ENCODE peak calls at places on chromosomes 2 and 18, in nine cellular contexts. B, P, Q, E, I, T, A, M and R are unnamed samples.

GRCh38 chr2:118923371-118923770 is 18.6 kb upstream of the MARCO start:
- DNase-seq in B (no peak), P (no peak), Q (no peak), E (no peak), I (no peak), T (no peak), A (no peak), M (no peak), R (no peak)

GRCh38 chr2:128282976-128283810 is 35.5 kb downstream of the HS6ST1 start:
- DNase-seq in B (peak), P (no peak), Q (no peak), E (no peak), I (no peak), T (no peak), A (no peak), M (peak), R (no peak)

GRCh38 chr18:46051731-46052461 is 20.2 kb downstream of the PSTPIP2 start:
- DNase-seq in B (no peak), P (no peak), Q (peak), E (no peak), I (no peak), T (peak), A (peak), M (no peak), R (no peak)

GRCh38 chr2:61178603-61179545 is 16.9 kb downstream of the C2orf74 start:
- DNase-seq in B (no peak), P (peak), Q (no peak), E (peak), I (no peak), T (no peak), A (no peak), M (no peak), R (no peak)

GRCh38 chr2:86368181-86368824 is 30.9 kb upstream of the REEP1 start:
- DNase-seq in B (peak), P (no peak), Q (peak), E (peak), I (no peak), T (peak), A (no peak), M (peak), R (peak)

GRCh38 chr18:48072428-48073204 is 142.2 kb upstream of the SMAD2 start:
- DNase-seq in B (no peak), P (no peak), Q (no peak), E (no peak), I (peak), T (no peak), A (no peak), M (no peak), R (no peak)

GRCh38 chr18:75143851-75144250 is 65.1 kb downstream of the PTGR3 start:
- DNase-seq in B (no peak), P (no peak), Q (no peak), E (no peak), I (no peak), T (no peak), A (no peak), M (peak), R (no peak)

GRCh38 chr2:4951368-4951767 is 740.8 kb upstream of the SOX11 start:
- DNase-seq in B (no peak), P (no peak), Q (no peak), E (no peak), I (no peak), T (no peak), A (no peak), M (no peak), R (no peak)

GRCh38 chr2:148021059-148021985 is at the start of gene MBD5:
- DNase-seq in B (no peak), P (peak), Q (peak), E (peak), I (peak), T (peak), A (no peak), M (peak), R (peak)

GRCh38 chr2:100211517-100211916 is 69.1 kb upstream of the AFF3 start:
- DNase-seq in B (no peak), P (no peak), Q (no peak), E (no peak), I (no peak), T (no peak), A (no peak), M (no peak), R (no peak)

GRCh38 chr2:181656450-181657261 is at the start of gene CERKL:
- DNase-seq in B (peak), P (peak), Q (peak), E (peak), I (no peak), T (peak), A (no peak), M (peak), R (no peak)

GRCh38 chr2:135890149-135890548 is 13.9 kb upstream of the MCM6 start:
- DNase-seq in B (no peak), P (no peak), Q (no peak), E (no peak), I (no peak), T (no peak), A (no peak), M (no peak), R (no peak)

GRCh38 chr18:9706081-9706935 is 1.8 kb upstream of the RAB31 start:
- DNase-seq in B (no peak), P (no peak), Q (no peak), E (no peak), I (no peak), T (no peak), A (no peak), M (no peak), R (no peak)

GRCh38 chr2:123913266-123913810 is 111.7 kb upstream of the CNTNAP5 start:
- DNase-seq in B (no peak), P (no peak), Q (no peak), E (no peak), I (no peak), T (no peak), A (no peak), M (no peak), R (no peak)

GRCh38 chr2:118223487-118224136 is 135.3 kb downstream of the INSIG2 start:
- DNase-seq in B (no peak), P (no peak), Q (peak), E (peak), I (no peak), T (no peak), A (no peak), M (no peak), R (no peak)

GRCh38 chr2:148065936-148066335 is 45.0 kb downstream of the MBD5 start:
- DNase-seq in B (no peak), P (no peak), Q (no peak), E (no peak), I (no peak), T (no peak), A (no peak), M (no peak), R (no peak)

GRCh38 chr2:238439093-238439849 is 12.5 kb downstream of the ASB1 start:
- DNase-seq in B (no peak), P (no peak), Q (peak), E (no peak), I (no peak), T (peak), A (peak), M (no peak), R (no peak)

GRCh38 chr18:9539938-9540337 is 64.6 kb downstream of the RALBP1 start:
- DNase-seq in B (no peak), P (no peak), Q (no peak), E (no peak), I (no peak), T (no peak), A (no peak), M (no peak), R (no peak)

GRCh38 chr2:239595711-239596110 is 194.9 kb upstream of the HDAC4 start:
- DNase-seq in B (peak), P (no peak), Q (no peak), E (no peak), I (peak), T (no peak), A (no peak), M (no peak), R (no peak)

GRCh38 chr2:127651381-127651809 is 5.4 kb downstream of the GPR17 start:
- DNase-seq in B (peak), P (no peak), Q (no peak), E (no peak), I (no peak), T (no peak), A (no peak), M (no peak), R (no peak)

GRCh38 chr2:229096667-229097066 is 174.4 kb downstream of the PID1 start:
- DNase-seq in B (no peak), P (no peak), Q (peak), E (no peak), I (no peak), T (no peak), A (no peak), M (no peak), R (no peak)

GRCh38 chr2:172308253-172308935 is 119.0 kb upstream of the ITGA6 start:
- DNase-seq in B (no peak), P (no peak), Q (no peak), E (no peak), I (no peak), T (no peak), A (no peak), M (no peak), R (no peak)

GRCh38 chr18:75779450-75779849 is 351.9 kb upstream of the SMIM21 start:
- DNase-seq in B (no peak), P (no peak), Q (no peak), E (no peak), I (no peak), T (no peak), A (no peak), M (peak), R (no peak)

GRCh38 chr2:168528469-168528868 is 72.4 kb downstream of the CERS6 start:
- DNase-seq in B (no peak), P (no peak), Q (peak), E (no peak), I (no peak), T (peak), A (no peak), M (no peak), R (no peak)

GRCh38 chr18:56851774-56852173 is 200.6 kb downstream of the WDR7 start:
- DNase-seq in B (no peak), P (no peak), Q (no peak), E (peak), I (no peak), T (no peak), A (no peak), M (no peak), R (no peak)

DNA sequence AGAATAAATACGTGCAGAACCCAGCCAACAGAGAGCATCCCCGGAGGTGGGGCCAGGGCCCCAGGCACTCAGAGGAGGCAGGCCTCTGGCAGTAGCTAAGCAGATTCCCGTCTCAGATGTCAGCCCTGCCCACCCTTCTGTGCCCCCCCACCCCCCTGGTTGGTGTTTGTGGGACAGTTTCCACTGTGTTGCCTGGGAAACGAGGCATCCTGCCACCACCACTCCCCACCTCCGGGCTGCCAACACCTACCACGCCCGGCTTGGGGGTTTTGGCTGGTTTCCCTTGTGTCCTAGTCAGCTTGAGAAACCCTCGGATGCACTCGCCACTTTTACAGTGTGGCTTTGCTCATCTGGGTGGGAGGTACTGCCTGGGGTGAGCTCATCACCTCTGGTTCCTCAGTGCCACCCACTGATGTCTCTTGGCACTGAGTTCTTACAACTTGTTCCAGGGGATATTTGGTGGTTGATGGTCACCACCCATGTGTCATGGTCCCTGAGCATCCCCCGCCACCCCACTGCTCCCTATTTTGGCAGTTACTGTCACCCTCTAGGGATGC is 72.4 kb upstream of the YWHAQ start:
- DNase-seq in B (no peak), P (peak), Q (peak), E (peak), I (peak), T (peak), A (peak), M (no peak), R (peak)
- H3K4me3 ChIP-seq in B (no peak), P (no peak), Q (no peak), E (no peak), I (no peak), T (peak), A (no peak), M (no peak), R (no peak)

GRCh38 chr18:33579147-33579867 is 1.3 kb downstream of the ASXL3 start:
- DNase-seq in B (no peak), P (no peak), Q (peak), E (no peak), I (no peak), T (no peak), A (no peak), M (no peak), R (no peak)

GRCh38 chr18:33576999-33577687 is 876 bp upstream of the ASXL3 start:
- DNase-seq in B (no peak), P (no peak), Q (peak), E (no peak), I (no peak), T (no peak), A (no peak), M (no peak), R (no peak)

GRCh38 chr18:33578371-33579146 is 540 bp downstream of the ASXL3 start:
- DNase-seq in B (peak), P (no peak), Q (no peak), E (no peak), I (peak), T (no peak), A (no peak), M (no peak), R (no peak)

GRCh38 chr18:33579868-33580205 is 1.8 kb downstream of the ASXL3 start:
- DNase-seq in B (no peak), P (no peak), Q (peak), E (no peak), I (no peak), T (no peak), A (no peak), M (no peak), R (no peak)

GRCh38 chr18:33577688-33578370 is at the start of gene ASXL3:
- DNase-seq in B (peak), P (peak), Q (peak), E (peak), I (peak), T (no peak), A (no peak), M (peak), R (no peak)
- H3K4me3 ChIP-seq in B (peak), P (peak), Q (peak), E (peak), I (peak), T (peak), A (peak), M (peak), R (no peak)

DNA sequence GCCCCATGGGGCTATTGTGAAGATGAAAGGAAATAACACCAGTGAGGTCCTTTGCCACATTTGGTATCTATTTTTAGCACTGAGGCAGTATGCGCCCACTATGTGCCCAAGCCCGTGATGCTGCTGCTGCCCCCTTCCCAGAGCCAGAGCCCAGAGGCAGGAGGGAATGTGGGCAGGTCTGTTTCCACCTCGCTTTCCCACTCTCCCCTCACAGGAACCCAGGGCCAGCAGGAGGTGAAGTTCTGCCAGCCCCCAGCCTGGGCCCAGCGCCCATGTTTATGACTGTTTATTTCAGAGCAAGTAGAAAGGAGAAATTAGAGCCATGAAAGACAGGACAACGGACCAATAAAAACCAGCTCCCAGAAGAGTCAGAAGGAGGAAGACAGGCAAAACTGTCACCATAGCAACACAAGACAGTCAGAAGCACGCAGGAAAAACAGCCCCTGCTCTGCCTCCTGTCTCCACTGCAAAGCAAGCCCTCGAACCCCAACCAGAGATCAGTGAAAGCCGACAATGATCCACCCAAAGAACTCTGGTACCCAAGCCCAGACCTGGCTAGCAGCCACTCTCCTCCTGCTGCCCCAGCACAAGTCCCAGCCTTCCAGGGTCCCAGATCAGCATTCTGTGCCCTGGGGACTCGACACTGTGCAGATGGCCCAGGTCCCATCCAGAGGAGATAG is 1.4 kb downstream of the CYRIA start:
- DNase-seq in B (no peak), P (peak), Q (peak), E (peak), I (peak), T (peak), A (no peak), M (no peak), R (no peak)
- H3K4me3 ChIP-seq in B (peak), P (peak), Q (peak), E (no peak), I (peak), T (no peak), A (no peak), M (no peak), R (no peak)

DNA sequence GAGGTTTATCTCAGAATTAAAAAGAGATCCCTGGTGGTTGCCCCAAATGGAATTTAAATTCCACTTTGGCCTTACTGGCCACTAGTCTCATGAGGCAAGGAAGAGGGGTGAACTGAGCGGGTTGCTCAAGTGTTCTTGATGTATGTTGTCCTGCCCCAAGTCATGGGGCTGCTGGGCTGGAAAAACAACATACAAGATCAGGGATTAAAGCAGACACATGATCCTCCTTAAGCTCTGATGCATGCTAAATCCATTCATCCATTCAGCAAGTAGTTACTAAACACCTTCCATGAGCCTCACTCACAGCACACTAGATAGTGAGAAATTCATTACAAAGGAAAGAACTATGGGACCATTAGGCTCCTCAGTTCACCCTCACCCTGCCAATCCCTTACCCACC is 196.3 kb downstream of the MREG start:
- DNase-seq in B (no peak), P (no peak), Q (no peak), E (no peak), I (no peak), T (no peak), A (no peak), M (peak), R (no peak)
- H3K4me3 ChIP-seq in B (no peak), P (no peak), Q (no peak), E (no peak), I (no peak), T (no peak), A (no peak), M (no peak), R (no peak)

GRCh38 chr2:36780231-36780808 is 83.8 kb downstream of the VIT start:
- DNase-seq in B (no peak), P (no peak), Q (peak), E (peak), I (no peak), T (peak), A (peak), M (no peak), R (no peak)
- H3K4me3 ChIP-seq in B (no peak), P (no peak), Q (peak), E (peak), I (no peak), T (no peak), A (no peak), M (no peak), R (no peak)